ENCODE peak calls at places on chromosome 17, in eight cellular contexts. W, Q, C, Z, A, V, D and R are unnamed samples.

GRCh38 chr17:82977586-82977985 is 101.8 kb upstream of the METRNL start:
- DNase-seq in C (no peak), W (peak; percentile 60), V (no peak), A (no peak), Z (no peak), D (no peak), Q (no peak), R (no peak)

GRCh38 chr17:81247339-81247990 is 8.3 kb downstream of the NDUFAF8 start:
- DNase-seq in V (no peak), Q (no peak), W (no peak), C (no peak), A (no peak), Z (no peak), D (peak; percentile 16), R (no peak)

GRCh38 chr17:57021226-57021940 is 43.5 kb downstream of the SCPEP1 start:
- DNase-seq in V (peak; percentile 83), Z (peak; percentile 62), C (peak; percentile 77), Q (no peak), A (no peak), D (no peak), W (peak; percentile 68), R (peak; percentile 94)

GRCh38 chr17:37571674-37572073 is 37.5 kb downstream of the SYNRG start:
- DNase-seq in V (no peak), Z (no peak), C (no peak), D (no peak), W (no peak), Q (no peak), A (no peak), R (no peak)

GRCh38 chr17:79774561-79774975 is 3.4 kb upstream of the CBX2 start:
- DNase-seq in D (no peak), W (no peak), Q (no peak), C (no peak), V (no peak), Z (no peak), A (no peak), R (no peak)

GRCh38 chr17:17439971-17440843 is 36.6 kb upstream of the MED9 start:
- DNase-seq in Q (peak; percentile 68), Z (peak; percentile 80), W (peak; percentile 86), A (peak; percentile 51), C (peak; percentile 83), D (peak; percentile 88), V (no peak), R (no peak)

GRCh38 chr17:5011928-5012327 is 14.2 kb downstream of the KIF1C start:
- DNase-seq in A (no peak), Z (no peak), D (no peak), C (no peak), W (no peak), Q (no peak), V (no peak), R (no peak)

GRCh38 chr17:55420776-55421178 is 858 bp downstream of the MMD start:
- DNase-seq in Q (peak; percentile 33), W (peak; percentile 76), A (peak; percentile 42), Z (peak; percentile 71), C (peak; percentile 57), D (peak; percentile 91), V (peak; percentile 72), R (peak; percentile 30)

GRCh38 chr17:52606590-52606989 is 448.1 kb upstream of the CA10 start:
- DNase-seq in D (no peak), V (no peak), Z (no peak), W (no peak), Q (no peak), A (no peak), C (no peak), R (no peak)

GRCh38 chr17:44502598-44503079 is 567 bp downstream of the GPATCH8 start:
- DNase-seq in C (peak; percentile 16), D (peak; percentile 85), Z (no peak), A (no peak), W (no peak), Q (no peak), V (no peak), R (no peak)

GRCh38 chr17:31456814-31457213 is 65.3 kb downstream of the RAB11FIP4 start:
- DNase-seq in C (no peak), Q (no peak), D (no peak), V (no peak), A (no peak), W (no peak), Z (no peak), R (no peak)

GRCh38 chr17:78241277-78242023 is 10.0 kb downstream of the TMEM235 start:
- DNase-seq in C (no peak), Q (no peak), V (no peak), W (no peak), A (no peak), D (no peak), Z (no peak), R (no peak)

GRCh38 chr17:3626831-3627565 is 9.1 kb downstream of the SHPK start:
- DNase-seq in D (no peak), Z (no peak), W (no peak), V (no peak), A (no peak), Q (no peak), C (no peak), R (no peak)

GRCh38 chr17:29615048-29615385 is 7.7 kb downstream of the CORO6 start:
- DNase-seq in D (peak; percentile 87), W (peak; percentile 75), V (peak; percentile 75), A (peak; percentile 43), Z (peak; percentile 79), C (peak; percentile 51), Q (peak; percentile 89), R (no peak)
- H3K4me1 ChIP-seq in D (peaks cover 58% of the 10 kb centered on the region), W (peaks cover 47% of the 10 kb centered on the region), V (peaks cover 38% of the 10 kb centered on the region), A (peaks cover 62% of the 10 kb centered on the region), Z (peaks cover 57% of the 10 kb centered on the region), C (peaks cover 48% of the 10 kb centered on the region), Q (peaks cover 52% of the 10 kb centered on the region), R (peaks cover 5% of the 10 kb centered on the region)

DNA sequence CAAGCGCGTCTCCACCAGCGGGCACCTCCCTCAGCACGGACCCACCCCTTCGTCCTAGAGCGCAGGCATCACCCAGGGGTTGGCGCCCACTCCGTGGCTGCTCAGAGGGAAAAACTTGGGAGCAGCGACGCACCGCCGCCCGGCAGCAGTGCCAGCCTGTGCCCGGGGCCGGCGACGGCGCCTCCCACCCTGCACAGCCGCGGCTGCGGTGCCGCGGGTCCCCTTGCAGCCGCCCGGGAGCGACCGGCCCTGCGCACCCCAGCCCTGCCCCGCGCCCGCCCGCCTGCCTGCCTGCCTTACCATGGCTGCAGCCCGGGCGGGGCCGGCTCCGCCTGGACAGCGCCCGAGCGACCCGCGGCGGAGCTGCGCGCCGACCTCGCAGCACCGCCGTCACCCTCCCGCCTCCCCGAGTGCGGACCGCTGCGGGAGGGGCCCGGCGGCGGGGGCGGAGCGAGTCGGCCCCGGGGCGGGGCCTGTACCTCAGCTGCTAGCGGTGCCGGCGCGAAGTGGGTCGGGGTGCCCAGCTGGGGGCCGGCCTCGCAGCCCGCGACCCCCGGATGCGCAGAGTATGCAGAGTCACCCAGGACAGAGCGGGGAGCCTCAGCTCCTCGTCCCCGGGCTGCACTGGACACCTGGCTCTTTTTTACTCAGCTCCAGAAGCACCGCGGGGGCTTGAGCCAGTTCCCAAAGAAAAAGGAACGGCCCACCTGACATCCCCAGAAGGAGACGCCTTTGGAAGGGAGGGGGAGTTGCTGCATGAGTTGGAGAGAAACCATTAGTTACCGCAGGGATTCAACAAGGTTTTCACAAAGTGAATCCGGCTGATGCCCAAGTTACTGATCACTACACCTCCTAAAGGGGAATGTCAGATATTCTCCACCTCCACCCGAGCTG is 17.5 kb upstream of the MTMR4 start:
- DNase-seq in C (peak; percentile 63), Q (peak; percentile 49), D (peak; percentile 91), A (peak; percentile 63), W (peak; percentile 79), Z (peak; percentile 75), V (peak; percentile 82), R (peak; percentile 32)
- H3K4me1 ChIP-seq in C (peaks cover 8% of the 10 kb centered on the region), Q (peaks cover 12% of the 10 kb centered on the region), D (peaks cover 19% of the 10 kb centered on the region), A (peaks cover 6% of the 10 kb centered on the region), W (peaks cover 22% of the 10 kb centered on the region), Z (peaks cover 32% of the 10 kb centered on the region), V (peaks cover 19% of the 10 kb centered on the region), R (no peaks in the 10 kb centered on the region)

GRCh38 chr17:67260051-67260987 is 15.3 kb upstream of the HELZ start:
- DNase-seq in W (peak; percentile 69), Q (no peak), Z (no peak), D (no peak), A (peak; percentile 20), C (peak; percentile 43), V (peak; percentile 67), R (peak; percentile 10)

GRCh38 chr17:67262420-67262819 is 17.4 kb upstream of the HELZ start:
- DNase-seq in V (peak; percentile 30), D (no peak), C (peak; percentile 48), Q (no peak), A (no peak), W (no peak), Z (no peak), R (no peak)

GRCh38 chr17:67256075-67256732 is 11.2 kb upstream of the HELZ start:
- DNase-seq in Q (no peak), Z (no peak), A (no peak), D (no peak), C (no peak), V (no peak), W (no peak), R (no peak)

GRCh38 chr17:67253379-67253778 is 8.4 kb upstream of the HELZ start:
- DNase-seq in Z (no peak), V (no peak), A (no peak), W (no peak), Q (no peak), D (no peak), C (no peak), R (no peak)

GRCh38 chr17:67258836-67259468 is 14.0 kb upstream of the HELZ start:
- DNase-seq in A (no peak), Q (peak; percentile 49), V (peak; percentile 65), Z (no peak), W (no peak), C (peak; percentile 33), D (no peak), R (no peak)
- H3K4me1 ChIP-seq in A (no peaks in the 10 kb centered on the region), Q (peaks cover 16% of the 10 kb centered on the region), V (no peaks in the 10 kb centered on the region), Z (peaks cover 39% of the 10 kb centered on the region), W (peaks cover 29% of the 10 kb centered on the region), C (peaks cover 5% of the 10 kb centered on the region), D (peaks cover 34% of the 10 kb centered on the region), R (no peaks in the 10 kb centered on the region)

GRCh38 chr17:27651411-27652345 is 20.7 kb downstream of the LGALS9 start:
- DNase-seq in C (peak; percentile 87), A (peak; percentile 69), V (peak; percentile 76), Z (peak; percentile 71), Q (peak; percentile 46), W (no peak), D (peak; percentile 88), R (peak; percentile 43)
- H3K4me1 ChIP-seq in C (peaks cover 23% of the 10 kb centered on the region), A (no peaks in the 10 kb centered on the region), V (no peaks in the 10 kb centered on the region), Z (peaks cover 6% of the 10 kb centered on the region), Q (no peaks in the 10 kb centered on the region), W (no peaks in the 10 kb centered on the region), D (peaks cover 5% of the 10 kb centered on the region), R (no peaks in the 10 kb centered on the region)

GRCh38 chr17:77119668-77120301 is 21.0 kb upstream of the SEC14L1 start:
- DNase-seq in Z (no peak), C (no peak), W (no peak), Q (no peak), V (no peak), A (no peak), D (no peak), R (no peak)
- H3K4me1 ChIP-seq in Z (peaks cover 90% of the 10 kb centered on the region), C (no peaks in the 10 kb centered on the region), W (peaks cover 61% of the 10 kb centered on the region), Q (no peaks in the 10 kb centered on the region), V (peaks cover 20% of the 10 kb centered on the region), A (peaks cover 32% of the 10 kb centered on the region), D (peaks cover 18% of the 10 kb centered on the region), R (peaks cover 14% of the 10 kb centered on the region)